ENCODE peak calls at places on chromosomes 3 and 15, in ten cellular contexts. D, T, S, X, Z, I, C, A, R and P are unnamed samples.

GRCh38 chr15:46277994-46278885 is 643.4 kb downstream of the SQOR start:
- DNase-seq in T (no peak), A (no peak), S (no peak), X (no peak), C (no peak), I (no peak), D (no peak), R (no peak), Z (no peak), P (no peak)

GRCh38 chr3:110791971-110792370 is 279.6 kb upstream of the NECTIN3 start:
- DNase-seq in X (no peak), T (no peak), D (no peak), A (no peak), I (no peak), Z (no peak), C (no peak), R (no peak), S (no peak), P (no peak)

GRCh38 chr3:150495563-150496168 is 50.6 kb downstream of the SERP1 start:
- DNase-seq in T (no peak), X (peak), D (no peak), Z (no peak), I (no peak), S (no peak), R (no peak), A (no peak), C (no peak), P (no peak)

GRCh38 chr15:39629906-39630305 is 49.0 kb downstream of the THBS1 start:
- DNase-seq in X (no peak), Z (no peak), D (no peak), I (no peak), A (no peak), T (no peak), C (no peak), S (no peak), R (no peak), P (no peak)

GRCh38 chr3:46523556-46523955 is 25.8 kb downstream of the RTP3 start:
- DNase-seq in A (no peak), R (no peak), S (no peak), C (no peak), Z (no peak), T (no peak), I (no peak), D (no peak), X (no peak), P (no peak)

GRCh38 chr3:4565806-4566501 is 72.8 kb downstream of the ITPR1 start:
- DNase-seq in S (no peak), I (no peak), R (no peak), Z (no peak), D (no peak), A (no peak), C (no peak), X (no peak), T (no peak), P (no peak)

GRCh38 chr3:144341461-144341860 is 369.8 kb downstream of the DIPK2A start:
- DNase-seq in X (no peak), Z (no peak), C (no peak), A (no peak), D (no peak), T (no peak), I (no peak), R (no peak), S (no peak), P (no peak)

GRCh38 chr3:156781310-156782230 is 44.6 kb upstream of the LEKR1 start:
- DNase-seq in X (no peak), S (no peak), C (no peak), T (no peak), A (peak), R (no peak), I (no peak), D (no peak), Z (no peak), P (no peak)

GRCh38 chr3:180594631-180595348 is 7.2 kb upstream of the TTC14 start:
- DNase-seq in X (peak), T (no peak), D (no peak), I (no peak), S (no peak), R (no peak), Z (no peak), C (no peak), A (no peak), P (no peak)

GRCh38 chr15:69801132-69801531 is 296.6 kb downstream of the TLE3 start:
- DNase-seq in D (no peak), T (no peak), A (no peak), S (no peak), R (peak), Z (no peak), C (no peak), X (no peak), I (no peak), P (no peak)

GRCh38 chr3:77815467-77815866 is 775.6 kb downstream of the ROBO2 start:
- DNase-seq in R (no peak), D (no peak), I (no peak), X (no peak), A (no peak), Z (no peak), S (no peak), C (no peak), T (no peak), P (no peak)

GRCh38 chr3:196057663-196058356 is 24.1 kb downstream of the TFRC start:
- DNase-seq in I (no peak), D (no peak), Z (no peak), C (no peak), S (no peak), X (no peak), A (no peak), R (no peak), T (no peak), P (no peak)

GRCh38 chr3:196053487-196053886 is 28.4 kb downstream of the TFRC start:
- DNase-seq in Z (no peak), T (no peak), R (no peak), X (no peak), S (no peak), A (no peak), D (no peak), I (no peak), C (no peak), P (no peak)

GRCh38 chr3:196051336-196052076 is 30.4 kb downstream of the TFRC start:
- DNase-seq in X (no peak), R (no peak), T (no peak), A (no peak), Z (no peak), D (no peak), S (no peak), C (no peak), I (no peak), P (no peak)

GRCh38 chr3:196055683-196056270 is 26.1 kb downstream of the TFRC start:
- DNase-seq in T (no peak), A (no peak), S (no peak), X (no peak), I (no peak), C (no peak), D (no peak), Z (no peak), R (no peak), P (no peak)

GRCh38 chr3:196055267-196055666 is 26.6 kb downstream of the TFRC start:
- DNase-seq in T (no peak), C (no peak), X (no peak), Z (no peak), R (no peak), S (no peak), I (no peak), D (no peak), A (no peak), P (no peak)
- TF ChIP-seq POLR2A in T (no peak), C (no peak), X (no peak), Z (no peak), R (no peak), S (no peak), I (no peak), D (no peak), A (no peak), P (no peak)

DNA sequence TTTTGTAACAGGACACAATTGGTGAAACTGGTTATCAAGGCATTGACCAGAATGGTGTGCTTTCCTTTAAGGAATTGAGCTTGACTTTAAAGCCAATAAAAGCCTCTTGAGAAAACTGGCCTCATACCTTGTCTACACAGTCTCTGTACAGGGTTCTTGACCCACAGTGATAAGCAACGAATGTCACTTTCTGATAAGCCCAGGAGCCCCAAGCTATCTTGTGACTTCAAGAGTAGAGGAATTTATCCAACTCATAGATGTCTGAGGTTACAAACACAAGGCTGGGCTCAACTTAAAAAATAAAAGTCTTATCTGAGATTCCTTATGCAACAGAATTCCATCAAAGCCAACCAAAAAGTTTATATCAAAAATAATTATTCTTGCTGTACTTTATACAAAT is 212.1 kb downstream of the GBE1 start:
- DNase-seq in Z (no peak), R (no peak), T (no peak), I (no peak), A (no peak), S (no peak), D (no peak), C (no peak), X (no peak), P (no peak)
- TF ChIP-seq POLR2A in Z (no peak), R (no peak), T (no peak), I (no peak), A (no peak), S (no peak), D (no peak), C (no peak), X (no peak), P (no peak)

GRCh38 chr3:101861212-101861977 is 12.1 kb downstream of the NFKBIZ start:
- DNase-seq in C (no peak), A (no peak), D (no peak), S (no peak), X (no peak), R (no peak), Z (no peak), T (no peak), I (no peak), P (no peak)

GRCh38 chr3:101861978-101862421 is 12.7 kb downstream of the NFKBIZ start:
- DNase-seq in C (no peak), D (no peak), A (no peak), S (no peak), X (no peak), Z (no peak), T (no peak), I (no peak), R (no peak), P (no peak)

GRCh38 chr3:101857279-101857678 is 8.0 kb downstream of the NFKBIZ start:
- DNase-seq in T (no peak), Z (no peak), S (no peak), R (no peak), C (no peak), I (no peak), A (no peak), D (no peak), X (no peak), P (no peak)

GRCh38 chr3:101858464-101858863 is 9.2 kb downstream of the NFKBIZ start:
- DNase-seq in Z (no peak), A (no peak), R (no peak), S (no peak), T (no peak), X (no peak), I (no peak), C (no peak), D (no peak), P (no peak)

DNA sequence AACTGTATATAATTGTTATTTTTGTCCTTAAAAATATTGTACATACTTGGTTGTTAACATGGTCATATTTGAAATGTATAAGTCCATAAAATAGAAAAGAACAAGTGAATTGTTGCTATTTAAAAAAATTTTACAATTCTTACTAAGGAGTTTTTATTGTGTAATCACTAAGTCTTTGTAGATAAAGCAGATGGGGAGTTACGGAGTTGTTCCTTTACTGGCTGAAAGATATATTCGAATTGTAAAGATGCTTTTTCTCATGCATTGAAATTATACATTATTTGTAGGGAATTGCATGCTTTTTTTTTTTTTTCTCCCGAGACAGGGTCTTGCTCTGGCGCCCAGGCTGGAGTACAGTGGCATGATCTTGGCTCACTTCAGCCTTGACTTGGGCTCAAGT is 10.6 kb downstream of the NFKBIZ start:
- DNase-seq in I (no peak), X (no peak), S (no peak), C (no peak), Z (no peak), T (no peak), D (no peak), A (no peak), R (no peak), P (no peak)
- TF ChIP-seq POLR2A in I (no peak), X (no peak), S (no peak), C (no peak), Z (no peak), T (no peak), D (no peak), A (no peak), R (no peak), P (no peak)

DNA sequence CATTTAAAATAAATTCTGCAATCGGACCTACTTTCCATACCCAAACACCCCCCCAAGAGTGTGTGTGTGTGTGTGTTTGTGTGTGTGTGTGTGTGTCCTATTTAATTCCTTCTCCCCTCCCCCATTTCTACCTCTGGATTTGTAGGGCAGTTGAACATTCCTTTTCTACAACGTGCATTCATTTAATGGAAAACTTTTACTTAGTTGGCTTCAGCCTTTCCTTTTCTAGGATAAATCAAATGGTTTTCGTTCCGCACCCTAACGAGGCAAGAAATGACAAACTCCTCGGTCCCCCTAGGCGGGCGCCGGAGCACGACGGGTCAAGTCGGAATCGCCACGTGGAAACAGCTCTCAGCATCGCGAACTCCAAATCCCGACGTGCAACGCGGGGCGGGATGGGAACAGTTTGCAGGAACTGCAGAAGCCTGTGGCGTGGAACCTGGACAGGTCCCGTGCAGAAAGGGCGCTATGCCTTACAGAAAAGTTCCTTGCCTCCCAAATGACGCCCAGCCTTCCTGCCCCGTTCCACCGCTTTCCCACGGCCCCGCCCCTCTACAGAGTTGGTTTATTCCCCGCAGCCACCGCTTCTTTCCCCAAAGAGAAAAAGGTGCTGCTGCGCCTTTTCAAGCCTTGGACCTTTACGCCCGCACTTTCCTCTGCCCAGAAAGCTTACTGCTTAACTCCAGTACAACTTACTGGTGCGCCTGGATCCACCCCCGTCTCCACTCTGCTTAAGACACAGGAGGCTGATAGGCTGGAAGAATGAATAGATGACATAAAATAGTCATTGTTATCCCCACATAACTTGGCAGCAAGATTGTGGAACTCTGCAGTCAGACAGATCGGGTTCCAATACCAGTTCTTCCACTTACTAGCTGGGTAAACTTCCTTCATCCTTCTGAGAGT is 1.1 kb upstream of the EIF2B5 start:
- DNase-seq in S (peak), D (peak), A (peak), T (peak), R (peak), I (peak), C (peak), Z (peak), X (peak), P (peak)
- TF ChIP-seq POLR2A in S (peak), D (no peak), A (no peak), T (no peak), R (no peak), I (peak), C (no peak), Z (peak), X (peak), P (no peak)

GRCh38 chr3:58462829-58463180 is 29.1 kb upstream of the KCTD6 start:
- DNase-seq in R (no peak), X (no peak), D (no peak), C (no peak), A (no peak), Z (no peak), I (no peak), S (no peak), T (no peak), P (no peak)

GRCh38 chr3:58463181-58463941 is 28.5 kb upstream of the KCTD6 start:
- DNase-seq in S (peak), A (peak), R (peak), T (peak), C (peak), D (peak), I (peak), X (peak), Z (peak), P (peak)

GRCh38 chr3:58464875-58465274 is 27.0 kb upstream of the KCTD6 start:
- DNase-seq in A (no peak), X (peak), T (no peak), R (no peak), Z (no peak), I (no peak), S (no peak), D (no peak), C (no peak), P (no peak)

GRCh38 chr3:58466899-58467563 is 24.9 kb upstream of the KCTD6 start:
- DNase-seq in C (no peak), X (no peak), D (no peak), S (no peak), Z (no peak), T (no peak), A (no peak), I (no peak), R (no peak), P (no peak)

DNA sequence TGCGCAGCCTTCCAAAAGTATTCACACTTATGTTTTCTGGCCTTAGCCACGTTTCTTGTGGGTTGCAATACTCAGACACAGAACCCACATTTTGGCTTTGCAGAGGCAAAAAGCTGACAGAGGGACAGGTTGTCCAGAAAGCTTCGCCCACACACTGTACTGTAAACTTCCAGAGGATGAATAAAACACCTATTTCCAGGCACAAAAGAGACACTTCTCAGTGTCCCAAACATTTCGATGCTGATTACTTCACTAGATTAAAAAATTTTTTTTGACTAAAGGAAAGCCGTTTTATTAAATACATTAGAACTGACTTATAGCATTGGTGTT is 28.0 kb upstream of the KCTD6 start:
- DNase-seq in D (no peak), Z (no peak), X (no peak), C (no peak), I (no peak), R (no peak), A (no peak), T (no peak), S (no peak), P (no peak)
- TF ChIP-seq POLR2A in D (no peak), Z (no peak), X (peak), C (no peak), I (no peak), R (no peak), A (no peak), T (no peak), S (no peak), P (no peak)